ENCODE peak calls at places on chromosomes 7 and 10, in eight cellular contexts. One of them, this sample, is unnamed.

GRCh38 chr10:86954681-86955500 is 2.5 kb downstream of the MMRN2 start:
- DNase-seq in WERI-Rb-1: no peak
- DNase-seq in left ventricle myocardium inferior: no peak
- DNase-seq in PC-9: no peak
- DNase-seq in K562: no peak
- DNase-seq in Panc1: no peak
- DNase-seq in IMR-90: no peak
- DNase-seq in ovary: peak
- DNase-seq in this sample: no peak

GRCh38 chr10:3835770-3836169 is 50.8 kb upstream of the KLF6 start:
- DNase-seq in WERI-Rb-1: no peak
- DNase-seq in left ventricle myocardium inferior: no peak
- DNase-seq in PC-9: no peak
- DNase-seq in K562: peak
- DNase-seq in Panc1: no peak
- DNase-seq in IMR-90: no peak
- DNase-seq in ovary: no peak
- DNase-seq in this sample: no peak

GRCh38 chr7:7596156-7596555 is 29.5 kb downstream of the MIOS start:
- DNase-seq in WERI-Rb-1: no peak
- DNase-seq in left ventricle myocardium inferior: no peak
- DNase-seq in PC-9: no peak
- DNase-seq in K562: no peak
- DNase-seq in Panc1: no peak
- DNase-seq in IMR-90: no peak
- DNase-seq in ovary: no peak
- DNase-seq in this sample: no peak

GRCh38 chr7:12475362-12476063 is 71.8 kb upstream of the VWDE start:
- DNase-seq in WERI-Rb-1: no peak
- DNase-seq in left ventricle myocardium inferior: no peak
- DNase-seq in PC-9: no peak
- DNase-seq in K562: peak
- DNase-seq in Panc1: no peak
- DNase-seq in IMR-90: peak
- DNase-seq in ovary: no peak
- DNase-seq in this sample: no peak

GRCh38 chr10:92914478-92915066 is 66.3 kb downstream of the EXOC6 start:
- DNase-seq in WERI-Rb-1: peak
- DNase-seq in left ventricle myocardium inferior: no peak
- DNase-seq in PC-9: peak
- DNase-seq in K562: peak
- DNase-seq in Panc1: peak
- DNase-seq in IMR-90: peak
- DNase-seq in ovary: no peak
- DNase-seq in this sample: no peak

GRCh38 chr10:110398419-110399162 is 93.9 kb upstream of the SMNDC1 start:
- DNase-seq in WERI-Rb-1: peak
- DNase-seq in left ventricle myocardium inferior: no peak
- DNase-seq in PC-9: peak
- DNase-seq in K562: no peak
- DNase-seq in Panc1: peak
- DNase-seq in IMR-90: peak
- DNase-seq in ovary: no peak
- DNase-seq in this sample: no peak

GRCh38 chr10:112826018-112826697 is 123.9 kb upstream of the TCF7L2 start:
- DNase-seq in WERI-Rb-1: no peak
- DNase-seq in left ventricle myocardium inferior: no peak
- DNase-seq in PC-9: no peak
- DNase-seq in K562: no peak
- DNase-seq in Panc1: no peak
- DNase-seq in IMR-90: no peak
- DNase-seq in ovary: no peak
- DNase-seq in this sample: no peak

GRCh38 chr7:140229101-140229525 is 52.3 kb upstream of the KDM7A start:
- DNase-seq in WERI-Rb-1: no peak
- DNase-seq in left ventricle myocardium inferior: no peak
- DNase-seq in PC-9: no peak
- DNase-seq in K562: no peak
- DNase-seq in Panc1: no peak
- DNase-seq in IMR-90: no peak
- DNase-seq in ovary: no peak
- DNase-seq in this sample: no peak

GRCh38 chr7:117324940-117325339 is 2.1 kb upstream of the WNT2 start:
- DNase-seq in WERI-Rb-1: no peak
- DNase-seq in left ventricle myocardium inferior: no peak
- DNase-seq in PC-9: no peak
- DNase-seq in K562: no peak
- DNase-seq in Panc1: no peak
- DNase-seq in IMR-90: no peak
- DNase-seq in ovary: no peak
- DNase-seq in this sample: no peak

GRCh38 chr10:52446391-52446790 is 132.3 kb downstream of the DKK1 start:
- DNase-seq in WERI-Rb-1: no peak
- DNase-seq in left ventricle myocardium inferior: no peak
- DNase-seq in PC-9: no peak
- DNase-seq in K562: no peak
- DNase-seq in Panc1: no peak
- DNase-seq in IMR-90: no peak
- DNase-seq in ovary: no peak
- DNase-seq in this sample: no peak

GRCh38 chr7:137933270-137934017 is 68.4 kb downstream of the CREB3L2 start:
- DNase-seq in WERI-Rb-1: no peak
- DNase-seq in left ventricle myocardium inferior: no peak
- DNase-seq in PC-9: no peak
- DNase-seq in K562: peak
- DNase-seq in Panc1: no peak
- DNase-seq in IMR-90: peak
- DNase-seq in ovary: peak
- DNase-seq in this sample: no peak

GRCh38 chr10:12438914-12439692 is 89.8 kb downstream of the CAMK1D start:
- DNase-seq in WERI-Rb-1: no peak
- DNase-seq in left ventricle myocardium inferior: no peak
- DNase-seq in PC-9: no peak
- DNase-seq in K562: no peak
- DNase-seq in Panc1: no peak
- DNase-seq in IMR-90: no peak
- DNase-seq in ovary: no peak
- DNase-seq in this sample: no peak

GRCh38 chr10:15124908-15125307 is 27.8 kb downstream of the RPP38 start:
- DNase-seq in WERI-Rb-1: no peak
- DNase-seq in left ventricle myocardium inferior: no peak
- DNase-seq in PC-9: no peak
- DNase-seq in K562: no peak
- DNase-seq in Panc1: no peak
- DNase-seq in IMR-90: no peak
- DNase-seq in ovary: no peak
- DNase-seq in this sample: no peak

GRCh38 chr7:159141660-159142059 is 3.0 kb downstream of the VIPR2 start:
- DNase-seq in WERI-Rb-1: no peak
- DNase-seq in left ventricle myocardium inferior: peak
- DNase-seq in PC-9: no peak
- DNase-seq in K562: no peak
- DNase-seq in Panc1: no peak
- DNase-seq in IMR-90: no peak
- DNase-seq in ovary: peak
- DNase-seq in this sample: no peak

GRCh38 chr7:1301812-1302310 is 69.2 kb downstream of the UNCX start:
- DNase-seq in WERI-Rb-1: peak
- DNase-seq in left ventricle myocardium inferior: no peak
- DNase-seq in PC-9: no peak
- DNase-seq in K562: no peak
- DNase-seq in Panc1: no peak
- DNase-seq in IMR-90: no peak
- DNase-seq in ovary: no peak
- DNase-seq in this sample: no peak

GRCh38 chr7:39754326-39755120 is 131.2 kb downstream of the RALA start:
- DNase-seq in WERI-Rb-1: peak
- DNase-seq in left ventricle myocardium inferior: no peak
- DNase-seq in PC-9: no peak
- DNase-seq in K562: no peak
- DNase-seq in Panc1: no peak
- DNase-seq in IMR-90: peak
- DNase-seq in ovary: peak
- DNase-seq in this sample: no peak

GRCh38 chr7:115635876-115636275 is 394.7 kb downstream of the TFEC start:
- DNase-seq in WERI-Rb-1: no peak
- DNase-seq in left ventricle myocardium inferior: no peak
- DNase-seq in PC-9: no peak
- DNase-seq in K562: no peak
- DNase-seq in Panc1: no peak
- DNase-seq in IMR-90: no peak
- DNase-seq in ovary: no peak
- DNase-seq in this sample: no peak

GRCh38 chr7:2131341-2131740 is 101.4 kb downstream of the MAD1L1 start:
- DNase-seq in WERI-Rb-1: no peak
- DNase-seq in left ventricle myocardium inferior: no peak
- DNase-seq in PC-9: no peak
- DNase-seq in K562: no peak
- DNase-seq in Panc1: no peak
- DNase-seq in IMR-90: no peak
- DNase-seq in ovary: no peak
- DNase-seq in this sample: no peak

GRCh38 chr10:127977368-127978009 is 70.6 kb downstream of the PTPRE start:
- DNase-seq in WERI-Rb-1: peak
- DNase-seq in left ventricle myocardium inferior: peak
- DNase-seq in PC-9: peak
- DNase-seq in K562: no peak
- DNase-seq in Panc1: no peak
- DNase-seq in IMR-90: peak
- DNase-seq in ovary: peak
- DNase-seq in this sample: peak

GRCh38 chr10:65827344-65827743 is 1098.5 kb upstream of the LRRTM3 start:
- DNase-seq in WERI-Rb-1: no peak
- DNase-seq in left ventricle myocardium inferior: no peak
- DNase-seq in PC-9: no peak
- DNase-seq in K562: no peak
- DNase-seq in Panc1: no peak
- DNase-seq in IMR-90: no peak
- DNase-seq in ovary: no peak
- DNase-seq in this sample: no peak
- H3K27ac ChIP-seq in WERI-Rb-1: no peak
- H3K27ac ChIP-seq in left ventricle myocardium inferior: no peak
- H3K27ac ChIP-seq in PC-9: no peak
- H3K27ac ChIP-seq in K562: no peak
- H3K27ac ChIP-seq in Panc1: peak
- H3K27ac ChIP-seq in IMR-90: no peak
- H3K27ac ChIP-seq in ovary: no peak
- H3K27ac ChIP-seq in this sample: no peak

GRCh38 chr10:61465807-61466425 is 12.7 kb upstream of the TMEM26 start:
- DNase-seq in WERI-Rb-1: peak
- DNase-seq in left ventricle myocardium inferior: no peak
- DNase-seq in PC-9: no peak
- DNase-seq in K562: peak
- DNase-seq in Panc1: no peak
- DNase-seq in IMR-90: peak
- DNase-seq in ovary: no peak
- DNase-seq in this sample: no peak

GRCh38 chr10:61463035-61463909 is 10.1 kb upstream of the TMEM26 start:
- DNase-seq in WERI-Rb-1: no peak
- DNase-seq in left ventricle myocardium inferior: no peak
- DNase-seq in PC-9: no peak
- DNase-seq in K562: no peak
- DNase-seq in Panc1: no peak
- DNase-seq in IMR-90: peak
- DNase-seq in ovary: no peak
- DNase-seq in this sample: no peak

GRCh38 chr10:61464461-61465215 is 11.5 kb upstream of the TMEM26 start:
- DNase-seq in WERI-Rb-1: no peak
- DNase-seq in left ventricle myocardium inferior: no peak
- DNase-seq in PC-9: no peak
- DNase-seq in K562: no peak
- DNase-seq in Panc1: no peak
- DNase-seq in IMR-90: peak
- DNase-seq in ovary: no peak
- DNase-seq in this sample: no peak

GRCh38 chr10:61460835-61461234 is 7.7 kb upstream of the TMEM26 start:
- DNase-seq in WERI-Rb-1: no peak
- DNase-seq in left ventricle myocardium inferior: no peak
- DNase-seq in PC-9: no peak
- DNase-seq in K562: no peak
- DNase-seq in Panc1: no peak
- DNase-seq in IMR-90: no peak
- DNase-seq in ovary: no peak
- DNase-seq in this sample: no peak

DNA sequence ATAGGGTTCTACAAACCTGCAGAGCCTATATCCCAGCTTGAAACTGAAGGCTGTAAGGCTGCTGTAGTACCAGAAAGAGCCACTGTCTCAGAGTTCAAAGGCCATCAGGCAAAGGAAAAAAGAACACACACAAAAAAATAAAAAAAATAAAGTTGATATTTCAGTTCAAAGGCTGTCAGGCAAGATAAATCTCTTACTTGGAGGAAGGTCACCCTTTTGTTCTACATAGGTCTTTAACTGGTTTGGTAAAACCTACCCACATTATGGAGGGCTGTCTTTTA is 12.0 kb upstream of the TMEM26 start:
- DNase-seq in WERI-Rb-1: no peak
- DNase-seq in left ventricle myocardium inferior: no peak
- DNase-seq in PC-9: no peak
- DNase-seq in K562: no peak
- DNase-seq in Panc1: no peak
- DNase-seq in IMR-90: no peak
- DNase-seq in ovary: no peak
- DNase-seq in this sample: no peak
- H3K27ac ChIP-seq in WERI-Rb-1: no peak
- H3K27ac ChIP-seq in left ventricle myocardium inferior: no peak
- H3K27ac ChIP-seq in PC-9: no peak
- H3K27ac ChIP-seq in K562: no peak
- H3K27ac ChIP-seq in Panc1: peak
- H3K27ac ChIP-seq in IMR-90: no peak
- H3K27ac ChIP-seq in ovary: no peak
- H3K27ac ChIP-seq in this sample: no peak

GRCh38 chr10:95987685-95988426 is 55.5 kb upstream of the CCNJ start:
- DNase-seq in WERI-Rb-1: no peak
- DNase-seq in left ventricle myocardium inferior: no peak
- DNase-seq in PC-9: no peak
- DNase-seq in K562: no peak
- DNase-seq in Panc1: no peak
- DNase-seq in IMR-90: no peak
- DNase-seq in ovary: no peak
- DNase-seq in this sample: no peak

DNA sequence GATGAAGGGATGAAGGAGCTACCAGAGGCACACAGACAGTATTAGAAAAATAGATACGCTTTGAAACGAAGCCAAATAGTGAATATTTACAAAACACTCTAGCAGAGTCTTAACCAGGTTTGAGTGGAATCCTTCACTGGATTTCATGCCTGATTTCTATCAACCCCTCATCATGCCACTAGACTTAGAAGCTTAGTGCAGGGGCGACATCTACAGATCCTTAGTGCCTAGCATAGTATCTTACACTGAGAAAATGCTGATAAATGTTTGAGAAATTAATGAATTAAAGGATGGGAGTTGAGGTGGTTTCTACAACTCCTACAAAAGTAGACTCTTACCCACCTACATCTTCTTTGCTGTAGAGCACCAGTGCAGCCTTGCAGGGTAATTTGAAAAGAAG is 54.7 kb upstream of the CCNJ start:
- DNase-seq in WERI-Rb-1: no peak
- DNase-seq in left ventricle myocardium inferior: no peak
- DNase-seq in PC-9: no peak
- DNase-seq in K562: no peak
- DNase-seq in Panc1: no peak
- DNase-seq in IMR-90: no peak
- DNase-seq in ovary: no peak
- DNase-seq in this sample: no peak
- H3K27ac ChIP-seq in WERI-Rb-1: no peak
- H3K27ac ChIP-seq in left ventricle myocardium inferior: no peak
- H3K27ac ChIP-seq in PC-9: no peak
- H3K27ac ChIP-seq in K562: no peak
- H3K27ac ChIP-seq in Panc1: no peak
- H3K27ac ChIP-seq in IMR-90: no peak
- H3K27ac ChIP-seq in ovary: no peak
- H3K27ac ChIP-seq in this sample: no peak

GRCh38 chr10:97341416-97341815 is 6.9 kb upstream of the FRAT2 start:
- DNase-seq in WERI-Rb-1: no peak
- DNase-seq in left ventricle myocardium inferior: no peak
- DNase-seq in PC-9: no peak
- DNase-seq in K562: no peak
- DNase-seq in Panc1: no peak
- DNase-seq in IMR-90: no peak
- DNase-seq in ovary: no peak
- DNase-seq in this sample: no peak
- H3K27ac ChIP-seq in WERI-Rb-1: no peak
- H3K27ac ChIP-seq in left ventricle myocardium inferior: no peak
- H3K27ac ChIP-seq in PC-9: no peak
- H3K27ac ChIP-seq in K562: no peak
- H3K27ac ChIP-seq in Panc1: no peak
- H3K27ac ChIP-seq in IMR-90: no peak
- H3K27ac ChIP-seq in ovary: no peak
- H3K27ac ChIP-seq in this sample: no peak